ENCODE peak calls at places on chromosomes 5 and 9, in six cellular contexts. O is adrenal gland, T is stomach, F is psoas muscle, P is astrocyte, D is sigmoid colon. H is an unnamed sample. For H3K9me3, the result is how much of the 10 kb centered on the place peaks cover.

GRCh38 chr9:35616681-35617459 is 1.3 kb downstream of the CD72 start:
- DNase-seq in O (peak), T (peak), F (peak), P (peak), D (peak), H (peak)

GRCh38 chr9:92179286-92180002 is 64.2 kb upstream of the SPTLC1 start:
- DNase-seq in O (no peak), T (no peak), F (no peak), P (no peak), D (no peak), H (no peak)

GRCh38 chr5:120372899-120373298 is 91.2 kb upstream of the PRR16 start:
- DNase-seq in O (no peak), T (no peak), F (no peak), P (no peak), D (peak), H (no peak)

GRCh38 chr9:118563677-118564076 is 805.6 kb downstream of the BRINP1 start:
- DNase-seq in O (no peak), T (no peak), F (no peak), P (peak), D (no peak), H (no peak)

GRCh38 chr5:30781642-30782041 is 411.8 kb upstream of the CDH6 start:
- DNase-seq in O (no peak), T (no peak), F (no peak), P (no peak), D (no peak), H (no peak)

GRCh38 chr5:15020731-15021130 is 149.2 kb upstream of the ANKH start:
- DNase-seq in O (no peak), T (no peak), F (no peak), P (peak), D (no peak), H (no peak)

GRCh38 chr5:67900515-67900914 is 315.0 kb upstream of the PIK3R1 start:
- DNase-seq in O (no peak), T (no peak), F (no peak), P (peak), D (no peak), H (no peak)

GRCh38 chr9:93154293-93154903 is 20.3 kb upstream of the NINJ1 start:
- DNase-seq in O (no peak), T (no peak), F (no peak), P (no peak), D (no peak), H (peak)

GRCh38 chr9:4508246-4508906 is 18.1 kb downstream of the SLC1A1 start:
- DNase-seq in O (no peak), T (no peak), F (no peak), P (peak), D (no peak), H (peak)

GRCh38 chr5:36531401-36531800 is 75.0 kb upstream of the SLC1A3 start:
- DNase-seq in O (no peak), T (no peak), F (no peak), P (no peak), D (no peak), H (no peak)

GRCh38 chr9:83198336-83198735 is 135.4 kb upstream of the RASEF start:
- DNase-seq in O (no peak), T (no peak), F (no peak), P (no peak), D (no peak), H (no peak)

GRCh38 chr5:169796731-169797130 is 159.7 kb downstream of the DOCK2 start:
- DNase-seq in O (no peak), T (no peak), F (no peak), P (peak), D (no peak), H (no peak)

GRCh38 chr5:71744009-71744792 is 25.1 kb downstream of the CARTPT start:
- DNase-seq in O (no peak), T (peak), F (no peak), P (no peak), D (no peak), H (no peak)

GRCh38 chr5:141878186-141878770 is at the start of gene PCDH1:
- DNase-seq in O (no peak), T (peak), F (no peak), P (no peak), D (no peak), H (no peak)

GRCh38 chr5:81165493-81166119 is 67.5 kb upstream of the CKMT2 start:
- DNase-seq in O (peak), T (no peak), F (peak), P (peak), D (no peak), H (peak)

GRCh38 chr5:18968966-18969365 is 1019.0 kb downstream of the CDH18 start:
- DNase-seq in O (no peak), T (no peak), F (no peak), P (no peak), D (no peak), H (no peak)

GRCh38 chr9:128027166-128027539 is 40.0 kb downstream of the NAIF1 start:
- DNase-seq in O (no peak), T (no peak), F (no peak), P (no peak), D (no peak), H (no peak)

GRCh38 chr5:53123702-53124101 is 14.1 kb upstream of the MOCS2 start:
- DNase-seq in O (no peak), T (no peak), F (no peak), P (no peak), D (no peak), H (no peak)

GRCh38 chr5:147391781-147392180 is 118.1 kb downstream of the DPYSL3 start:
- DNase-seq in O (peak), T (peak), F (peak), P (peak), D (peak), H (peak)

GRCh38 chr5:158816306-158816705 is 283.4 kb downstream of the EBF1 start:
- DNase-seq in O (no peak), T (no peak), F (no peak), P (no peak), D (no peak), H (no peak)

GRCh38 chr5:131475416-131476045 is 159.5 kb downstream of the RAPGEF6 start:
- DNase-seq in O (no peak), T (no peak), F (no peak), P (no peak), D (no peak), H (no peak)

GRCh38 chr5:31291323-31291854 is 97.9 kb downstream of the CDH6 start:
- DNase-seq in O (no peak), T (no peak), F (no peak), P (no peak), D (no peak), H (peak)

GRCh38 chr5:173458819-173459218 is 130.6 kb upstream of the STC2 start:
- DNase-seq in O (no peak), T (no peak), F (no peak), P (no peak), D (no peak), H (no peak)

GRCh38 chr5:127206320-127207113 is 84.1 kb upstream of the MEGF10 start:
- DNase-seq in O (no peak), T (no peak), F (no peak), P (peak), D (no peak), H (no peak)

GRCh38 chr9:130624154-130624553 is 40.2 kb upstream of the PRDM12 start:
- DNase-seq in O (no peak), T (no peak), F (no peak), P (no peak), D (no peak), H (no peak)

GRCh38 chr5:173197375-173197891 is 37.6 kb downstream of the NKX2-5 start:
- DNase-seq in O (no peak), T (no peak), F (no peak), P (no peak), D (no peak), H (no peak)

GRCh38 chr5:115708819-115709477 is 83.1 kb upstream of the TMED7 start:
- DNase-seq in O (no peak), T (no peak), F (no peak), P (no peak), D (no peak), H (no peak)

GRCh38 chr5:94498199-94498598 is 120.2 kb downstream of the KIAA0825 start:
- DNase-seq in O (no peak), T (no peak), F (no peak), P (no peak), D (no peak), H (no peak)

GRCh38 chr5:166551384-166551783 is 1740.1 kb upstream of the WWC1 start:
- DNase-seq in O (no peak), T (no peak), F (no peak), P (no peak), D (no peak), H (no peak)

GRCh38 chr5:76178913-76179312 is 95.7 kb downstream of the SV2C start:
- DNase-seq in O (no peak), T (no peak), F (no peak), P (no peak), D (no peak), H (no peak)

GRCh38 chr5:54995168-54995567 is 9.8 kb upstream of the ESM1 start:
- DNase-seq in O (no peak), T (no peak), F (no peak), P (no peak), D (no peak), H (no peak)

GRCh38 chr9:1604942-1605560 is 410.1 kb upstream of the SMARCA2 start:
- DNase-seq in O (no peak), T (no peak), F (no peak), P (no peak), D (no peak), H (peak)

GRCh38 chr5:24633705-24634325 is 11.0 kb downstream of the CDH10 start:
- DNase-seq in O (no peak), T (no peak), F (no peak), P (peak), D (no peak), H (no peak)

GRCh38 chr9:134321957-134322741 is 4.1 kb upstream of the RXRA start:
- DNase-seq in O (no peak), T (peak), F (peak), P (no peak), D (peak), H (no peak)

GRCh38 chr9:38423939-38424843 is at the start of gene IGFBPL1:
- DNase-seq in O (no peak), T (no peak), F (no peak), P (no peak), D (no peak), H (peak)

GRCh38 chr5:36407396-36407795 is 105.7 kb upstream of the RANBP3L start:
- DNase-seq in O (no peak), T (no peak), F (no peak), P (peak), D (no peak), H (no peak)

DNA sequence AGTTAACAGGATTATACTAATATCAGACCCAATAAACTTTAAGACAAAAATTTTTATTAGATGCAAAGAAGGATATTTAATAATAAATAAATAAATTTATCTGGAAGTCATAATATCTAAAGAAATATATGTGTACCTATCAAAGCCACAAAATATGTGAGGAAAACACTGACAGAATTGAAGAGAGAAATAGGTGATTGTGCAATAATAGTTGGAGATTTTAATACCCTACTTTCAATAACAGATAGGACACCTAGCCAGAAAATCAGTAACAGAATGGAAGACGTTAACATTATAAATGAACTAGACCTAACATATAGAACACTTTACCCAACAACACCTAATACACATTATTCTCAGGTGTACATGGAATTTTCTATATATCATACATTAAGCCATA is 541.4 kb upstream of the SMC2 start:
- DNase-seq in O (no peak), T (no peak), F (no peak), P (no peak), D (no peak), H (no peak)
- H3K9me3 ChIP-seq in O (under half), T (under half), F (under half), P (under half), D (under half), H (under half)

DNA sequence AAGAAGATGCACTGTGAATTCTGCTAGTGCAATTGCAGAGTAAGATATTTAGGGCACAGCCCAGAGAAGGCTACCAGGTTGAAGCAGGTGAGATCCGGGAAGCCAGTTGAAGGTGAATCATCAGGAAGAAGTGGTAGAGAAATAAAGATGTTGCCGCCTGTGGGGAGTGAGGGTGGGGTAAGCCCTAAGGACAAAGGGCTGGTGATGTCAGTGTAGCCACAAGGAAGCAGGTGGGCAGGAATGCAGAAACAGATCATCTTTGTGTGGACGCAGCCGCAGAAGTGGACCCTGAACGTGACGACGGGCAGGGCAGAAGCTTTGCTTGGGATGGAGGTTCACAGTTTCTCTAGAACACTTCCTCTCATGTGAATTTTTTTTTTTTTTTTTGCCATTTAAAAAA is 164.2 kb downstream of the ACTL7B start:
- DNase-seq in O (no peak), T (peak), F (no peak), P (no peak), D (no peak), H (peak)
- TF ChIP-seq CTCF in O (no peak), T (no peak), F (no peak), P (no peak), D (no peak), H (no peak)

GRCh38 chr5:140855772-140856674 is at the start of gene PCDHA10:
- DNase-seq in O (no peak), T (no peak), F (no peak), P (no peak), D (no peak), H (peak)

GRCh38 chr5:140862441-140863295 is 6.1 kb upstream of the PCDHA11 start:
- DNase-seq in O (no peak), T (no peak), F (no peak), P (no peak), D (no peak), H (peak)

GRCh38 chr5:140857177-140857986 is 1.7 kb downstream of the PCDHA10 start:
- DNase-seq in O (no peak), T (no peak), F (no peak), P (no peak), D (no peak), H (peak)

GRCh38 chr5:140857987-140858240 is 2.2 kb downstream of the PCDHA10 start:
- DNase-seq in O (no peak), T (no peak), F (peak), P (no peak), D (no peak), H (no peak)
- H3K9me3 ChIP-seq in O (under half), T (half or more), F (under half), P (under half), D (under half), H (under half)

DNA sequence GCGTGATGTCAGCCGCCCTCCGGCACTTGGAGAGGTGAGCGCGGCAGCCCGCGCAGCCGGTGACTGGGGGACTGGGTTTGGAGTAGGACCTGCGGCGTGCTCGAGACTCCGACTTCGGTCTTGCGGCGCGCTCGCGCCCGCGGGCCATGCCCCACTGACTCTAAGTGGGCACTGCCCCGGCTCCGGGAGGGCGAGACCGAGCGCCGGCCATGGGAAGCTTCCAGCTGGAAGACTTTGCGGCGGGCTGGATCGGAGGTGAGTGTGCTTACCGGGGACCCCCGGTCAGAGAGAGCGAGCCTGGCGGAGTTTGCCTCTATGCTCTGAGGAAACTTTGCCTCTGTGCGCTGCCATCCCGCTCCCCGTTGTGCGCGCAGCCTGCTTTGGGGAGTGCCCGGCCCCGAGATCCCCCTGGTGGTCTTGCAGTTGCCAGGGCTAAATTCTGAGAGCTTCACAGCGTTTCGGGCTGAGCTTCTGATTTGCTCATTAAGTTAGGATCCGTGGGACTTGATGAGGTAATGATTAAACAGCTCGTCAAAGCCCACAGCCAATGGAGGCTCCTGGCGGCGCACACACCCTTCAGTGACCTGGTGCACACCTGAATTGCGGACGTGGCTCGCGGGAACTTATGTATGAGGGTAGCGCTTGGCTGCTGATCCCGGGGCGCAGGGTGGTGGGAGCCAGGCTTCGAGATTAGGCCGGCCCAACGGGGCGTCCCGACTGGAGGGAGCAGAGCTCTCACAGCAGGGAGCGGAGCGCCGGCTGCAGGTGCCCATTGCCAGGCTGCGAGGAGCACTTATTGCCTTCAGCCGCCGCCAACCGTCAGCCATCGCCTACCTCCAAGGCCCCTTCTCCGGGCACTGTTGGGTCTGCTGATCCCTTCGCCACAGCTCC is at the start of gene SLC25A48:
- DNase-seq in O (peak), T (peak), F (peak), P (no peak), D (no peak), H (peak)
- TF ChIP-seq CTCF in O (no peak), T (no peak), F (peak), P (no peak), D (peak), H (peak)